ENCODE peak calls at places on chromosomes 7 and 10, in six cellular contexts. W is GM12878; F is naive thymus-derived CD4-positive, alpha-beta T cell; D is cardiac muscle cell; N is neuronal stem cell; M is thyroid gland. H is an unnamed sample.

GRCh38 chr7:115357213-115357999 is 435.5 kb downstream of the MDFIC start:
- DNase-seq in W (no peak), F (no peak), D (no peak), N (no peak), M (no peak), H (no peak)

GRCh38 chr7:44977304-44977858 is 1.4 kb downstream of the MYO1G start:
- DNase-seq in W (no peak), F (peak; percentile 53), D (no peak), N (no peak), M (no peak), H (no peak)

GRCh38 chr7:76133839-76134238 is 67.9 kb upstream of the SRRM3 start:
- DNase-seq in W (no peak), F (no peak), D (no peak), N (no peak), M (no peak), H (no peak)

GRCh38 chr10:48506147-48506917 is 98.5 kb downstream of the ARHGAP22 start:
- DNase-seq in W (no peak), F (no peak), D (peak; percentile 67), N (no peak), M (no peak), H (no peak)

GRCh38 chr7:73831656-73832579 is 1.1 kb downstream of the CLDN4 start:
- DNase-seq in W (no peak), F (no peak), D (no peak), N (no peak), M (peak; percentile 98), H (peak; percentile 68)

GRCh38 chr7:7693881-7694280 is 24.5 kb downstream of the RPA3 start:
- DNase-seq in W (no peak), F (no peak), D (peak; percentile 58), N (no peak), M (no peak), H (peak; percentile 87)

GRCh38 chr10:122780391-122780790 is 65.3 kb downstream of the CUZD1 start:
- DNase-seq in W (no peak), F (no peak), D (no peak), N (no peak), M (no peak), H (peak; percentile 22)

GRCh38 chr7:154879629-154880028 is 123.3 kb downstream of the PAXIP1 start:
- DNase-seq in W (no peak), F (no peak), D (no peak), N (no peak), M (peak; percentile 73), H (no peak)

GRCh38 chr7:151655555-151655954 is 135.9 kb upstream of the RHEB start:
- DNase-seq in W (no peak), F (no peak), D (no peak), N (no peak), M (no peak), H (no peak)

GRCh38 chr10:110977662-110978061 is 58.3 kb downstream of the SHOC2 start:
- DNase-seq in W (no peak), F (no peak), D (peak; percentile 37), N (no peak), M (no peak), H (no peak)

GRCh38 chr10:27388761-27389399 is 115.2 kb upstream of the RAB18 start:
- DNase-seq in W (no peak), F (no peak), D (peak; percentile 60), N (no peak), M (no peak), H (no peak)

GRCh38 chr10:87546221-87546620 is 41.5 kb downstream of the MINPP1 start:
- DNase-seq in W (peak; percentile 17), F (no peak), D (peak; percentile 51), N (no peak), M (no peak), H (no peak)

GRCh38 chr7:47724335-47724982 is 142.5 kb upstream of the TNS3 start:
- DNase-seq in W (no peak), F (no peak), D (peak; percentile 65), N (no peak), M (no peak), H (peak; percentile 15)

GRCh38 chr7:41731486-41732278 is 28.8 kb upstream of the INHBA start:
- DNase-seq in W (peak; percentile 66), F (no peak), D (no peak), N (no peak), M (no peak), H (no peak)

GRCh38 chr10:75016290-75016689 is 95.2 kb upstream of the SAMD8 start:
- DNase-seq in W (no peak), F (no peak), D (no peak), N (no peak), M (no peak), H (no peak)

GRCh38 chr10:16612148-16612742 is 90.6 kb upstream of the C1QL3 start:
- DNase-seq in W (no peak), F (peak; percentile 1), D (peak; percentile 65), N (peak; percentile 73), M (no peak), H (peak; percentile 20)

GRCh38 chr7:73830872-73831655 is at the start of gene CLDN4:
- DNase-seq in W (no peak), F (no peak), D (no peak), N (peak; percentile 49), M (peak; percentile 97), H (no peak)

GRCh38 chr7:142808461-142808801 is 37.7 kb downstream of the PRSS2 start:
- DNase-seq in W (no peak), F (no peak), D (no peak), N (no peak), M (no peak), H (no peak)

GRCh38 chr7:142809671-142810070 is 38.9 kb downstream of the PRSS2 start:
- DNase-seq in W (no peak), F (no peak), D (no peak), N (no peak), M (no peak), H (no peak)

GRCh38 chr7:142808802-142809583 is 38.2 kb downstream of the PRSS2 start:
- DNase-seq in W (peak; percentile 96), F (peak; percentile 99), D (no peak), N (no peak), M (peak; percentile 39), H (no peak)

GRCh38 chr7:142806957-142807356 is 36.2 kb downstream of the PRSS2 start:
- DNase-seq in W (no peak), F (no peak), D (no peak), N (no peak), M (no peak), H (no peak)

DNA sequence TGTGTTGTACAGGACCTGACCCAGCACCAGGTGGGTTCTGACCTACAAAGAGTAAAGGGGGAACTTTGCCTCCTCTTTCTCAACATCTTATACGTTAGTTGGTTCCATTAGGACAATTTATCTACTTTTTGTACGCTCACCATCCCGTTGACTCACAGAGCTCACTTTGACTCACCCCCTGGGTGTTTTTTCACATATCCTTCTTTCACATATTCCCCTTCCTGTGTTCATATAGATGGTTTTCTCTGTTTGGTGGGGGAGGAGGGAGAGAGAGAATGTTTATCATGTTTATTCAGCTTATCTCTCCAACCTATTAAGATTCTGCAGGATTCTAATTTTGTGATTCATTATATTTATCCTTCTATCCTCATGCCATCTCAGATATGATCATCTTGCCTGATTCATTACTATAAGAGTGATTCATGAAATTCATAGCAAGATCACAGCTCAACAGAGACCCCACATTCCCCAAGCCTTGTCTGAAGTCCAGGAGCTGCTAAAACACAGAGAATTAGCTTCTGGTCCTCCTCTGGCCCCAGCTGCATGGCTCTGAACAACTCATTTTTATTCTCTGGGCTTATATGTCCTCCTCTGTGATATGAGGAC is 37.2 kb downstream of the PRSS2 start:
- DNase-seq in W (peak; percentile 73), F (peak; percentile 66), D (peak; percentile 30), N (no peak), M (no peak), H (peak; percentile 49)
- H3K4me1 ChIP-seq in W (peaks cover 57% of the 10 kb centered on the region), F (peaks cover 80% of the 10 kb centered on the region), D (no peaks in the 10 kb centered on the region), N (no peaks in the 10 kb centered on the region), M (no peaks in the 10 kb centered on the region), H (no peaks in the 10 kb centered on the region)

GRCh38 chr10:22334414-22335203 is 10.7 kb upstream of the SPAG6 start:
- DNase-seq in W (no peak), F (no peak), D (peak; percentile 43), N (peak; percentile 57), M (no peak), H (no peak)
- H3K27me3 ChIP-seq in W (peaks cover 8% of the 10 kb centered on the region), F (peaks cover 41% of the 10 kb centered on the region), D (peaks cover 99% of the 10 kb centered on the region), N (peaks cover 35% of the 10 kb centered on the region), M (peaks cover 63% of the 10 kb centered on the region), H (peaks cover 60% of the 10 kb centered on the region)

GRCh38 chr7:17852361-17852760 is 87.9 kb downstream of the SNX13 start:
- DNase-seq in W (no peak), F (no peak), D (no peak), N (no peak), M (no peak), H (no peak)
- H3K4me1 ChIP-seq in W (no peaks in the 10 kb centered on the region), F (no peaks in the 10 kb centered on the region), D (no peaks in the 10 kb centered on the region), N (no peaks in the 10 kb centered on the region), M (no peaks in the 10 kb centered on the region), H (no peaks in the 10 kb centered on the region)

DNA sequence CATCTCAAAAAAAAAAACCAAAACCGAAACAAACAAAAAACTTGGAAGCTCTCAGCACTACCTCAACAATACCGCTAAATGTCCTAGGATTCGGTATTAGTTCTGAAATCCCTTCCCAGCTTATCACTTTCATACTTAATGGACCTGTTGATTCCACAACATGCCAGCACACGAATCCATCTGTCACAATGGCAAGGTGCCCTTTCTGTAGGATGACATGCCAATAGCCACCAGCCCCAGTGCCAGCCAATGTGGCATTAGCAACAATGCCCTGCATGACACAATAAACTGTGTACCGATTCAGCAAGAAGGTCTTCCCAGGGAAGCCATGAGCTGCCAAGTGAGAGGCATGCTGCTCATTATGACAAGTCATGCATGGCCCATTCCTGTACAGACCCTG is 35.5 kb upstream of the CHCHD3 start:
- DNase-seq in W (no peak), F (no peak), D (no peak), N (no peak), M (no peak), H (no peak)
- H3K27me3 ChIP-seq in W (no peaks in the 10 kb centered on the region), F (no peaks in the 10 kb centered on the region), D (peaks cover 9% of the 10 kb centered on the region), N (no peaks in the 10 kb centered on the region), M (no peaks in the 10 kb centered on the region), H (peaks cover 22% of the 10 kb centered on the region)

GRCh38 chr7:139701908-139702307 is 75.9 kb downstream of the HIPK2 start:
- DNase-seq in W (no peak), F (no peak), D (no peak), N (no peak), M (no peak), H (no peak)
- H3K4me1 ChIP-seq in W (peaks cover 53% of the 10 kb centered on the region), F (no peaks in the 10 kb centered on the region), D (peaks cover 27% of the 10 kb centered on the region), N (no peaks in the 10 kb centered on the region), M (peaks cover 8% of the 10 kb centered on the region), H (no peaks in the 10 kb centered on the region)

GRCh38 chr10:101567165-101568006 is 20.7 kb downstream of the POLL start:
- DNase-seq in W (no peak), F (no peak), D (no peak), N (no peak), M (no peak), H (no peak)
- H3K27me3 ChIP-seq in W (no peaks in the 10 kb centered on the region), F (peaks cover 10% of the 10 kb centered on the region), D (peaks cover 3% of the 10 kb centered on the region), N (peaks cover 84% of the 10 kb centered on the region), M (peaks cover 11% of the 10 kb centered on the region), H (peaks cover 65% of the 10 kb centered on the region)